ENCODE peak calls at places on chromosome 21, in six cellular contexts. X is activated CD4-positive, alpha-beta T cell treated with anti-CD3 and anti-CD28 coated beads, Interleukin-2, amount 50 U/mL, for 24 hours; B is tibial nerve; I is stimulated activated CD4-positive, alpha-beta T cell treated with anti-CD3 and anti-CD28 coated beads, Interleukin-12 subunit alpha, Interleukin-12 subunit beta, amount 100 ng/mL, for 48 hours; T is mammary epithelial cell; M is omental fat pad. Y is an unnamed sample.

GRCh38 chr21:45458281-45459170 is 53.6 kb downstream of the COL18A1 start:
- DNase-seq in X (no peak), B (no peak), I (no peak), T (no peak), M (no peak), Y (no peak)

GRCh38 chr21:45523411-45524101 is 18.7 kb downstream of the SLC19A1 start:
- DNase-seq in X (no peak), B (peak), I (no peak), T (no peak), M (no peak), Y (no peak)

GRCh38 chr21:17612023-17612564 is 607 bp downstream of the BTG3 start:
- DNase-seq in X (peak), B (no peak), I (peak), T (peak), M (peak), Y (peak)

GRCh38 chr21:45386728-45387371 is 18.1 kb upstream of the COL18A1 start:
- DNase-seq in X (no peak), B (no peak), I (no peak), T (peak), M (no peak), Y (no peak)

GRCh38 chr21:35139382-35139715 is 90.2 kb upstream of the RUNX1 start:
- DNase-seq in X (no peak), B (no peak), I (no peak), T (no peak), M (no peak), Y (no peak)

GRCh38 chr21:33058468-33059318 is 11.2 kb upstream of the OLIG1 start:
- DNase-seq in X (no peak), B (no peak), I (no peak), T (no peak), M (no peak), Y (no peak)

GRCh38 chr21:28554660-28555475 is 437.8 kb downstream of the LTN1 start:
- DNase-seq in X (no peak), B (no peak), I (no peak), T (peak), M (no peak), Y (peak)

GRCh38 chr21:39955326-39955725 is 88.1 kb downstream of the PCP4 start:
- DNase-seq in X (no peak), B (no peak), I (no peak), T (no peak), M (no peak), Y (no peak)

GRCh38 chr21:35811115-35811806 is 249.1 kb downstream of the SETD4 start:
- DNase-seq in X (no peak), B (no peak), I (no peak), T (no peak), M (no peak), Y (no peak)

GRCh38 chr21:31903896-31904295 is 31.1 kb downstream of the HUNK start:
- DNase-seq in X (no peak), B (no peak), I (no peak), T (no peak), M (no peak), Y (no peak)

GRCh38 chr21:28952686-28953085 is 40.0 kb downstream of the LTN1 start:
- DNase-seq in X (no peak), B (no peak), I (no peak), T (peak), M (no peak), Y (no peak)

GRCh38 chr21:35974801-35975200 is 85.5 kb downstream of the SETD4 start:
- DNase-seq in X (no peak), B (no peak), I (no peak), T (no peak), M (no peak), Y (no peak)

GRCh38 chr21:33940846-33941245 is 25.2 kb upstream of the ATP5PO start:
- DNase-seq in X (no peak), B (no peak), I (no peak), T (no peak), M (no peak), Y (no peak)

GRCh38 chr21:30044447-30045064 is 104.8 kb upstream of the GRIK1 start:
- DNase-seq in X (no peak), B (no peak), I (no peak), T (peak), M (no peak), Y (no peak)

GRCh38 chr21:42093991-42094417 is 22.9 kb downstream of the UMODL1 start:
- DNase-seq in X (no peak), B (no peak), I (no peak), T (peak), M (no peak), Y (no peak)

GRCh38 chr21:34836103-34836932 is 167.5 kb downstream of the CLIC6 start:
- DNase-seq in X (no peak), B (peak), I (no peak), T (peak), M (no peak), Y (no peak)

GRCh38 chr21:27581168-27581567 is 614.3 kb upstream of the ADAMTS5 start:
- DNase-seq in X (no peak), B (no peak), I (no peak), T (peak), M (no peak), Y (no peak)

GRCh38 chr21:15826147-15826780 is 96.5 kb downstream of the USP25 start:
- DNase-seq in X (no peak), B (no peak), I (no peak), T (peak), M (no peak), Y (no peak)

GRCh38 chr21:42840411-42841155 is 38.8 kb downstream of the WDR4 start:
- DNase-seq in X (no peak), B (no peak), I (no peak), T (no peak), M (peak), Y (no peak)

GRCh38 chr21:27693376-27693775 is 726.5 kb upstream of the ADAMTS5 start:
- DNase-seq in X (no peak), B (no peak), I (no peak), T (peak), M (no peak), Y (no peak)

GRCh38 chr21:36200089-36200561 is 43.5 kb downstream of the DOP1B start:
- DNase-seq in X (no peak), B (no peak), I (no peak), T (no peak), M (no peak), Y (no peak)

GRCh38 chr21:31218830-31219608 is 125.0 kb downstream of the TIAM1 start:
- DNase-seq in X (no peak), B (peak), I (no peak), T (peak), M (peak), Y (no peak)

GRCh38 chr21:46205766-46206162 is 21.5 kb upstream of the SPATC1L start:
- DNase-seq in X (no peak), B (no peak), I (no peak), T (no peak), M (no peak), Y (no peak)

GRCh38 chr21:17793675-17794123 is 25.5 kb downstream of the C21orf91 start:
- DNase-seq in X (no peak), B (no peak), I (no peak), T (no peak), M (no peak), Y (no peak)

GRCh38 chr21:18244721-18245486 is at the start of gene CHODL:
- DNase-seq in X (no peak), B (no peak), I (no peak), T (no peak), M (no peak), Y (peak)

GRCh38 chr21:26425576-26425975 is 147.5 kb downstream of the CYYR1 start:
- DNase-seq in X (no peak), B (no peak), I (no peak), T (peak), M (no peak), Y (no peak)

GRCh38 chr21:42594616-42595280 is 58.7 kb upstream of the PDE9A start:
- DNase-seq in X (no peak), B (no peak), I (no peak), T (no peak), M (no peak), Y (no peak)